ENCODE peak calls at places on chromosomes 13 and 19, in seven cellular contexts. V is K562, R is H1, I is HepG2, P is HCT116, H is SK-N-SH, Q is GM12878. U is an unnamed sample.

GRCh38 chr19:52896431-52897148 is 845 bp downstream of the ZNF320 start:
- DNase-seq in H (peak), V (peak), R (no peak), I (no peak), Q (no peak), P (no peak), U (peak)

GRCh38 chr19:47781590-47782318 is 3.3 kb downstream of the SELENOW start:
- DNase-seq in I (no peak), Q (no peak), P (no peak), R (no peak), H (no peak), V (no peak), U (no peak)

GRCh38 chr13:58994077-58994476 is 1169.7 kb downstream of the DIAPH3 start:
- DNase-seq in H (peak), Q (no peak), I (no peak), P (no peak), V (no peak), R (no peak), U (no peak)

GRCh38 chr19:13526552-13526951 is 20.3 kb upstream of the CACNA1A start:
- DNase-seq in Q (no peak), V (peak), P (peak), H (no peak), R (peak), I (no peak), U (no peak)

GRCh38 chr13:76965759-76966421 is 17.6 kb downstream of the ACOD1 start:
- DNase-seq in V (no peak), Q (no peak), P (no peak), R (no peak), I (no peak), H (peak), U (peak)

GRCh38 chr19:15418112-15418587 is 638 bp downstream of the AKAP8L start:
- DNase-seq in Q (no peak), V (no peak), P (no peak), I (no peak), R (no peak), H (peak), U (peak)

GRCh38 chr13:40292536-40292935 is 373.9 kb downstream of the FOXO1 start:
- DNase-seq in P (no peak), V (no peak), I (no peak), R (no peak), H (no peak), Q (no peak), U (no peak)

GRCh38 chr19:11195169-11195568 is 2.2 kb downstream of the KANK2 start:
- DNase-seq in Q (no peak), R (no peak), H (no peak), I (no peak), V (no peak), P (no peak), U (no peak)

GRCh38 chr13:105363747-105364177 is 1171.7 kb downstream of the EFNB2 start:
- DNase-seq in Q (no peak), R (no peak), I (no peak), V (no peak), H (peak), P (no peak), U (no peak)

GRCh38 chr13:99650410-99650809 is 149.1 kb downstream of the TM9SF2 start:
- DNase-seq in V (no peak), P (no peak), H (no peak), R (no peak), Q (no peak), I (no peak), U (no peak)

GRCh38 chr13:99648905-99649304 is 147.6 kb downstream of the TM9SF2 start:
- DNase-seq in Q (no peak), V (no peak), P (no peak), R (no peak), H (no peak), I (no peak), U (no peak)

GRCh38 chr13:99648266-99648665 is 147.0 kb downstream of the TM9SF2 start:
- DNase-seq in V (no peak), I (no peak), R (no peak), P (no peak), H (no peak), Q (no peak), U (no peak)

GRCh38 chr13:99646866-99647592 is 145.8 kb downstream of the TM9SF2 start:
- DNase-seq in P (no peak), V (no peak), Q (no peak), R (no peak), I (no peak), H (no peak), U (no peak)

DNA sequence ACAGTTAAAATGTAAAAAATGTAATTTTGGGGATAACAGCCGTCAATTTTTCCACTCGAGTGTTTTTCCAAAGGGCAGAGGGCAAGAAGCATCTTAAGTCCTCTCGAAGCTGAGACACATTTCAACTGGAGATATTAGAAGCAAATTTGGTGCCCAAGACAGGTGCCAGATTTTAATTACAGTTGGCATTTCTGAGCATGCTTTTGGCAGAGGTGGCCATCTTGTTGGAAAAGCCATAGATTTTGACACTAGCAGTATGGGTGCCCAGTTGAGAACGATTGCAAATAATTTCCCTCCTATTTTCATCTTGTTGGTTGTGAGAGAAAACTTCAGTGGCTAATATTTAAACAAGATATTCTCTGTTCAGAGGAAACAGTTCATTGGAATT is 146.3 kb downstream of the TM9SF2 start:
- DNase-seq in V (no peak), H (no peak), Q (no peak), R (no peak), I (no peak), P (no peak), U (no peak)
- TF ChIP-seq JUND in V (no peak), H (no peak), Q (no peak), R (no peak), I (no peak), P (no peak), U (no peak)

GRCh38 chr13:32045537-32045936 is 14.0 kb downstream of the FRY start:
- DNase-seq in H (no peak), R (no peak), P (no peak), I (no peak), Q (no peak), V (no peak), U (no peak)

GRCh38 chr13:32040689-32041088 is 9.1 kb downstream of the FRY start:
- DNase-seq in H (no peak), R (no peak), P (no peak), I (no peak), Q (no peak), V (no peak), U (no peak)

GRCh38 chr13:32041429-32041828 is 9.9 kb downstream of the FRY start:
- DNase-seq in V (no peak), R (no peak), H (no peak), I (no peak), P (no peak), Q (peak), U (no peak)

GRCh38 chr13:32040052-32040642 is 8.6 kb downstream of the FRY start:
- DNase-seq in P (no peak), V (no peak), H (no peak), R (no peak), Q (no peak), I (no peak), U (no peak)

DNA sequence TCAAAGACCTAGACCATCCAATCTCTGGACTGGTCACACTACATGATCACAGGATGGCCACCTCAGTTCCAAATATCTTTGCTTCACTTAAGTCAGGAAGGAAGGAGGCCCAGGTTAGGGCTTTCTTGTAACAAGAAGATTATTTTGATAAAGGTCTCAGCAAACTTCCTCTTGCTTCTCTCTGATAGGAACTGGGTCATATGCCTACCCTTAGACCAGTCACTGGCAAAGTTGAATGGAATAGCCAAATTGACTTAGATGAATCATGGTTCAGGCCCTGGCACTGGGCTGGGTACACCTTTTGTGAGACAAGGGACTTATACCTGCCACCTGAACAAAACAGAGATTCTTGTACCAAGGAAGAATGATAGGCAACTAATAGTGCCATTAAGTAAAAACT is 11.0 kb downstream of the FRY start:
- DNase-seq in H (no peak), P (no peak), I (no peak), R (no peak), Q (no peak), V (no peak), U (no peak)
- TF ChIP-seq JUND in H (no peak), P (no peak), I (no peak), R (no peak), Q (no peak), V (no peak), U (no peak)

GRCh38 chr19:34171539-34171876 is 796 bp upstream of the LSM14A start:
- DNase-seq in P (no peak), V (no peak), Q (peak), R (no peak), H (no peak), I (no peak), U (no peak)
- TF ChIP-seq JUND in P (no peak), V (peak), Q (no peak), R (no peak), H (no peak), I (no peak), U (no peak)

DNA sequence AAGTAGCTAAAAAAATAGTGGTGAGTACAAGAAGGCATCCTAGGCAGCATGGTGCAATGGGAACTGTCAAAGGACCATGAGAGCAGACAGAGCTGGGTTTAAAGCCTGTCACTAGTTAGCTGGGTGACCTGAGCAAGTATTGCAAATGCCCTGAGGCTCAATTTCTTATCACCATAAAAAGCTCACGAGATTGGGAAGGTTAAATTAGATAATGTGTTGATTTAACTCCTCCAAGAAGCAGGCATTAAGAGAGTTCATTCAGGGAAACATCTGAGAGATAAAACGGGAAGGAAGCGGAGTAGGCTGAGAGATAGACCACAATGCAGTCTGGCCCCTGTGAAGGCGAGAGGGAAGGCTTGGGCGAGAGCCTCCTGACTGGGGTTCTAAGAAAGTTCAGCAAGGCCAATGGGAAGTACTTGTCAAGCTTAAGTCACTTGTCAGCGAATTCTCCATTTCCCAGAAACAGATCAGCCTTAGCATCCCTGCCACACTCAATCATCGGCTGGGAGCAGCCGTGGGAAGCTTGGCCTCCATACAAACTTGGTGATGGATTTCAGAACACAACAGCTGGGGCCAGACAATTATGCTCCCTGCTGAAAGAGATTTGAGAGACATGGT is 105.5 kb downstream of the POU4F1 start:
- DNase-seq in Q (no peak), V (no peak), P (no peak), H (peak), R (no peak), I (no peak), U (no peak)
- TF ChIP-seq JUND in Q (no peak), V (no peak), P (no peak), H (no peak), R (no peak), I (no peak), U (no peak)

DNA sequence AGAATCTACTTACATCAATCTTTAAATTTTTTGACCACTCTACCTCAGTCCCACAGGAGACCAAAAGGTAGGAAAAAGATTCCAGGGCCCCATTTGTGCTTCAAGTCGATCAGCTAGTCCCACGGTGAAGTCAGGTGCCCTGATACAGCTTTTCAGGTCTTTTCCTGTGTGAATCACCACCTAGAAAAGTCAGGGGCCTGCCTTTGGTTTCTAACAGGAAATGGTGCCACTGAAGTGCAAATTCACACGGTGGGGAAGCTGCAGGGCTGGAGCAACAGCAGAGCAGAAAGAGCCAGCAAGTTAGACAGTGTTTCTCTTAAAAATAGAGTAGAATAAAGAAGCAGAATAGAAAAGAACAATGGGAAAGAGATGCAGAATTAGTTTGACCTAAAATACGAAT is 107.5 kb downstream of the KLF12 start:
- DNase-seq in I (no peak), Q (peak), V (no peak), P (no peak), R (no peak), H (no peak), U (no peak)
- TF ChIP-seq JUND in I (no peak), Q (no peak), V (no peak), P (no peak), R (peak), H (no peak), U (no peak)

GRCh38 chr13:64248371-64249065 is 2832.9 kb upstream of the PCDH20 start:
- DNase-seq in Q (no peak), I (no peak), V (no peak), P (no peak), R (no peak), H (no peak), U (no peak)
- TF ChIP-seq JUND in Q (no peak), I (no peak), V (no peak), P (no peak), R (no peak), H (no peak), U (no peak)

DNA sequence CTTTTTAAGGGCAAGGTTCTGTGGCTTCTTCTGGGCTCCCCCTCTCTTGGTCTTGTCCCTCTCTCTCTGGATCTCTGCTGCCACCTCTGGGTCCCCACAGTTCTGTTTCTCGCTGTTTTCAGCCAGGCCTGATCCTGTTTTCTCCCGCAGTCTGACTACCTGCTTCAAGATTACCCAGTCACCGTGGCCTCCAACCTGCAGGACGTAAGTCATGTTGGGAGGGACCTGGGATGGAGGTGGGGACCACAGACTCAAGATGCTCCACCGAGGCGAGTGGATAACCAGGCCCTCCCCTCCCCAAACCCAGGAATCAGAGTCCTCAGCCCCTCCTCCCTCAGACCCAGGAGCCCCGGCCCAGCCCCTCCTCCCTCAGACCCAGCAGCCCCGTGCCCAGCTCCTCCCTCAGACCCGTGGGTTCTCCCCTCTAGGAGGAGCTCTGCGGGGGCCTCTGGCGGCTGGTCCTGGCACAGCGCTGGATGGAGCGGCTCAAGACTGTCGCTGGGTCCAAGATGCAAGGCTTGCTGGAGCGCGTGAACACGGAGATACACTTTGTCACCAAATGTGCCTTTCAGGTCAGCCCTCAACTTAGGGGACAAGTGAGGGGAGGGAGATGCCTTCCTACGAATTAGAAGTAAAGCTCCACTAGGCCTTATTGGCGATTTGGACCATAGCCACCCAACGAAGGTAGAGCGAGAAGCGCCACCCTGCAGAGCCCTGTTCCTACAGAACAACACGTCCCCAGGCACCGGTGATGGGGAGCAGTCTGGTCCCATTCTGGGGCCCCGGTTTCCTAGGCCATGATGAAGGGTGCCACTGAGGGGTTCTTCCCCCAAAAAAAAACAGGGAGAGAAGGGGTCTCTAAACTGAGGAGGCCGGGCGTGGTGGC is 2.2 kb downstream of the FLT3LG start:
- DNase-seq in R (no peak), Q (no peak), I (no peak), V (peak), H (peak), P (no peak), U (peak)
- TF ChIP-seq JUND in R (no peak), Q (no peak), I (no peak), V (no peak), H (no peak), P (no peak), U (no peak)

DNA sequence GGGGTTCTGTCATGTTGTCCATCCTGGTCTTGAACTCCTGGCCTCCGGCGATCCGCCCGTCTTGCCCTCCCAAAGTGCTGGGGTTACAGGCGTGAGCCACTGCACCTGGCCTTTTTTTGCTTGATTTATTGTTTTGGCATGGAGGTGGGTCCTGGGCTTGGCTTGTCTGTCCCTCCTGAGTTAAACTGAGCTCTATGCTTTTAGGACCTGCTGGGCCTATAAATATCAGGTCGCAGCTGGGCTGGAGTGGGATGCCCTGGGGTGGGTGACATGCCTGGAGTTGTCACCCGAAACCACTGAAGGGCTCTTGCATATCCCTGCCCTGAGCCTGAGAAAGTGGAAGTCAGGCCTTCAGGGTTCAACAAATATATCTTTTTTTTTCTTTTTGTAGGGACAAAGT is 5.5 kb downstream of the ARRDC5 start:
- DNase-seq in Q (no peak), V (peak), R (no peak), H (no peak), I (no peak), P (no peak), U (no peak)
- TF ChIP-seq JUND in Q (no peak), V (no peak), R (no peak), H (no peak), I (no peak), P (no peak), U (no peak)

DNA sequence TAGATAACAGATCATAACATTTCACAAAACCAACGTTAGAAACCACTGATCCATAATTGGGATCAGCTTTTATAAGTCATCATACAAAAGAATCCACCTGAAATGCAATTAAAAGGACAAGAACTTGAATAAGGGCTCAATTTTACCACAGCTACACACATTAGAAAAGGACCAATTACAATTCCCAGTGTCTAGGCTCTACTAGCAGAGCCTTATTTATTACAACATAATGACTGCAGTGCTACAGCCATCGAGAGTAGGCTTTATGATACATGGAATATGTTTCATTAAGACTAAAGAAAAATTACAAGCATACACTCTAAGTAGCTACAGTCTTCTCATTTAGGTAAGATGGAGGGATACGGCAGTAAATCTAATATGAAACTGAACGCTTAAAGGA is 2.9 kb downstream of the RBM26 start:
- DNase-seq in P (no peak), H (no peak), V (no peak), Q (no peak), R (no peak), I (no peak), U (no peak)
- TF ChIP-seq JUND in P (no peak), H (no peak), V (no peak), Q (no peak), R (no peak), I (no peak), U (no peak)

U was measured in T47D.